ENCODE peak calls at places on chromosome 9, in seven cellular contexts. Q is ascending aorta, R is heart left ventricle, P is SK-N-SH, B is GM23248, S is stomach, K is HCT116. O is an unnamed sample.

GRCh38 chr9:134784612-134785305 is 95.9 kb upstream of the FCN2 start:
- DNase-seq in P (no peak), K (no peak), Q (no peak), R (no peak), B (no peak), S (no peak), O (no peak)

GRCh38 chr9:111483419-111483861 is 743 bp downstream of the ECPAS start:
- DNase-seq in R (peak), Q (peak), S (no peak), B (peak), P (peak), K (no peak), O (no peak)

GRCh38 chr9:12794024-12794799 is 19.4 kb downstream of the LURAP1L start:
- DNase-seq in K (no peak), S (no peak), Q (no peak), B (peak), P (no peak), R (no peak), O (peak)

GRCh38 chr9:134689320-134690181 is 47.9 kb downstream of the COL5A1 start:
- DNase-seq in R (peak), K (peak), S (peak), B (peak), P (peak), Q (peak), O (peak)

GRCh38 chr9:77588319-77588937 is 59.7 kb downstream of the GNA14 start:
- DNase-seq in B (peak), R (no peak), P (no peak), Q (no peak), S (no peak), K (no peak), O (peak)

GRCh38 chr9:114666841-114667240 is 9.2 kb upstream of the TEX53 start:
- DNase-seq in K (no peak), Q (no peak), B (no peak), R (no peak), P (no peak), S (no peak), O (no peak)

GRCh38 chr9:134633362-134634142 is 8.1 kb upstream of the COL5A1 start:
- DNase-seq in R (no peak), P (no peak), S (no peak), B (no peak), Q (peak), K (no peak), O (no peak)

GRCh38 chr9:35446012-35446411 is 43.9 kb upstream of the RUSC2 start:
- DNase-seq in Q (no peak), S (no peak), R (no peak), B (no peak), P (no peak), K (no peak), O (no peak)

GRCh38 chr9:109286571-109286977 is 34.3 kb downstream of the EPB41L4B start:
- DNase-seq in P (no peak), Q (no peak), S (no peak), R (no peak), K (no peak), B (peak), O (no peak)

GRCh38 chr9:115015018-115015635 is 84.7 kb upstream of the TNFSF8 start:
- DNase-seq in R (no peak), S (peak), K (peak), B (peak), Q (no peak), P (peak), O (no peak)

GRCh38 chr9:82421498-82421897 is 432.9 kb downstream of the SPATA31D1 start:
- DNase-seq in B (no peak), Q (no peak), R (no peak), S (no peak), P (no peak), K (no peak), O (no peak)

GRCh38 chr9:93665566-93666278 is 89.3 kb downstream of the PHF2 start:
- DNase-seq in P (no peak), B (no peak), S (no peak), R (peak), Q (peak), K (no peak), O (no peak)

GRCh38 chr9:87077986-87078385 is 130.7 kb upstream of the GAS1 start:
- DNase-seq in Q (no peak), R (no peak), K (no peak), P (no peak), S (no peak), B (no peak), O (no peak)

GRCh38 chr9:61665330-61665751 is 475.5 kb downstream of the SPATA31A7 start:
- DNase-seq in K (no peak), Q (peak), R (peak), B (no peak), P (no peak), S (peak), O (no peak)

GRCh38 chr9:120445974-120446373 is 134.0 kb downstream of the CDK5RAP2 start:
- DNase-seq in B (no peak), S (no peak), K (no peak), R (no peak), Q (no peak), P (no peak), O (no peak)

GRCh38 chr9:110142868-110143866 is 64.8 kb downstream of the C9orf152 start:
- DNase-seq in Q (no peak), P (peak), R (no peak), K (no peak), B (no peak), S (no peak), O (no peak)

GRCh38 chr9:81724242-81724889 is 35.0 kb upstream of the TLE1 start:
- DNase-seq in Q (no peak), R (no peak), P (no peak), S (no peak), B (no peak), K (no peak), O (no peak)

GRCh38 chr9:1759009-1759408 is 256.1 kb upstream of the SMARCA2 start:
- DNase-seq in B (no peak), R (no peak), P (no peak), Q (no peak), S (no peak), K (no peak), O (no peak)

GRCh38 chr9:1766042-1766441 is 249.1 kb upstream of the SMARCA2 start:
- DNase-seq in R (no peak), S (no peak), K (no peak), P (no peak), Q (no peak), B (no peak), O (no peak)

GRCh38 chr9:1759901-1760300 is 255.2 kb upstream of the SMARCA2 start:
- DNase-seq in Q (no peak), P (no peak), B (no peak), S (no peak), R (no peak), K (no peak), O (no peak)

GRCh38 chr9:1761807-1762206 is 253.3 kb upstream of the SMARCA2 start:
- DNase-seq in S (no peak), P (no peak), R (no peak), B (no peak), Q (no peak), K (no peak), O (no peak)
- H3K4me3 ChIP-seq in S (no peak), P (no peak), R (no peak), B (no peak), Q (no peak), K (no peak), O (no peak)

GRCh38 chr9:136514022-136514714 is 31.3 kb upstream of the SEC16A start:
- DNase-seq in Q (no peak), K (no peak), S (no peak), P (peak), R (no peak), B (peak), O (no peak)
- H3K27ac ChIP-seq in Q (no peak), K (no peak), S (no peak), P (no peak), R (no peak), B (no peak), O (no peak)

GRCh38 chr9:131679261-131680020 is 60.4 kb downstream of the RAPGEF1 start:
- DNase-seq in S (no peak), B (peak), Q (no peak), R (no peak), P (no peak), K (no peak), O (no peak)
- H3K4me3 ChIP-seq in S (no peak), B (no peak), Q (no peak), R (no peak), P (no peak), K (no peak), O (no peak)

DNA sequence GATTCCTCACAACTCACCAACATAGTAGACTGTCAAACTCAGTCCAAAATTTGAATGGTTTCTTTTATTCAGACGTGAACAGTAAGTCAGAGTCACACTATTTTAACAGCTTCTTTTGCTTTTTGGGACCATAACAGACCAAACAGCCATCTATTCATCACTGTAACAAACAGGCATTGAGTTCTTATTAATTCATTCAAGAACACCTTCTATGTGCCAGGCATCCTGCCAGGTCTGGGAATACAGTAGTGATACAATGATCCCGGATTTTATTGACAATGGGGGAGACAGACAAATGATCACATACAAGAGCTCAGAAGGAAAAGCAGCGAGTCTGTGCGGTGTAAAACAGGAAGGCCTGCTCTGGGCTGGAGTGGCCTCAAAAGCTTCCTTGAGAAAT is 153.3 kb upstream of the ERCC6L2 start:
- DNase-seq in P (no peak), S (peak), Q (no peak), B (no peak), R (no peak), K (no peak), O (no peak)
- H3K27ac ChIP-seq in P (no peak), S (no peak), Q (no peak), B (no peak), R (no peak), K (no peak), O (no peak)

GRCh38 chr9:116368680-116369079 is 215.1 kb downstream of the PAPPA start:
- DNase-seq in P (no peak), R (no peak), S (no peak), Q (no peak), K (no peak), B (no peak), O (no peak)

GRCh38 chr9:116360974-116361373 is 207.4 kb downstream of the PAPPA start:
- DNase-seq in S (no peak), P (no peak), K (no peak), R (no peak), B (no peak), Q (no peak), O (no peak)

GRCh38 chr9:116362493-116362892 is 208.9 kb downstream of the PAPPA start:
- DNase-seq in Q (no peak), B (no peak), K (no peak), R (no peak), P (no peak), S (no peak), O (no peak)

GRCh38 chr9:116361558-116361957 is 208.0 kb downstream of the PAPPA start:
- DNase-seq in S (no peak), B (no peak), Q (no peak), P (no peak), R (no peak), K (no peak), O (no peak)

DNA sequence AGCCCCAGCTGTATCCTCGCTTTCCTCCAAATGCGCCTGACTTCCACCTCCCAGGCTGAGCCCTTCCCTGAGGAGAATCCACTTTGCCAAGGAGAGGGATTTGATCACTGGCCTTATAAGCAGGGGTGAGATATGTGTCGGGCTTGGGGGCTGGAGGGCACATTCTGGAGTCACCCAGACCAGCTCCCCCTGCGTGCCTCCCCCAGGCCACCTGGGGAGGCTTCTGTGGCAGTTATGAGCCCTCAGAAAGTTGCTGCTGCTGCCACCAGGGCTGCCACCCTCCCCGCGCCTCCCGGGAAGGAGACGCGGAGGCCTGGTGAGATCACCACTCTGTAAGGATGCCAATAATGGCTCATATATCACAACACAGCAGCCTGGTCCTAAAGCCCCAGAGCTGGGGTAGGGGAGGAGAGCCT is 211.5 kb downstream of the PAPPA start:
- DNase-seq in B (peak), Q (peak), S (peak), P (peak), K (no peak), R (peak), O (peak)
- H3K4me3 ChIP-seq in B (no peak), Q (no peak), S (no peak), P (no peak), K (no peak), R (peak), O (no peak)

GRCh38 chr9:5633243-5633642 is 4.3 kb downstream of the RIC1 start:
- DNase-seq in B (peak), K (no peak), Q (no peak), P (no peak), R (no peak), S (no peak), O (no peak)
- H3K27ac ChIP-seq in B (no peak), K (peak), Q (no peak), P (no peak), R (no peak), S (no peak), O (no peak)

GRCh38 chr9:100099722-100100042 is 639 bp downstream of the INVS start:
- DNase-seq in R (peak), P (peak), K (peak), S (no peak), Q (no peak), B (no peak), O (no peak)

GRCh38 chr9:100098241-100098886 is 436 bp downstream of the ERP44 start:
- DNase-seq in Q (peak), P (peak), S (peak), B (peak), K (peak), R (peak), O (peak)

GRCh38 chr9:100100268-100100667 is 1.2 kb downstream of the INVS start:
- DNase-seq in Q (no peak), B (no peak), K (no peak), S (no peak), P (no peak), R (no peak), O (no peak)

GRCh38 chr9:100098887-100099721 is at the start of the genes ERP44 and INVS:
- DNase-seq in K (peak), R (peak), B (peak), S (peak), Q (peak), P (peak), O (peak)

DNA sequence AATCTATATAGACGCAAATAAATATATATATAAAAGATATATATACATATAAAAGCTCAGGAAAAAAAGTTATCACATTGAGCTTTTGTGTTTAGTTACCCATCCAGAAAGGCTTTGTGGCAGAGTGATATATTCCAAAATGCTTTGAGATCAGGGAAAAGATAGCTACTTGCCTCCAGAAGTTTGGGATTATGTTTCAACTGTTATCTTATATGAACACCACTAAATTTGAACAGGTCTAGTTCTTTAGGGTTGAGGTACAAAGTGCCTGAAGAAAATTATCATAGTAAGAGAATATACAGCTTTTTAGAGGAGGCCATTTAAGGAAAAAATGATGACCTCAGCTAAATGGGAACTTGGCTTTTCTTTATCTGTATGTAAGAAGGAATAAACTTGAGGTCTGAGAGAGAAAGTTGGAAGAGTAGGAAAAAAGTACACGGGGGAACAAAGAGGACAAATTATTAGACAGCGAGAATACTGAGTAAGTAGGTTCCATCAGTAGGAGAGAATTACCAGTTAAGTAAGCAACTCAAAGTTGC is 2.4 kb downstream of the ERP44 start:
- DNase-seq in Q (no peak), R (no peak), K (no peak), P (no peak), S (no peak), B (no peak), O (no peak)
- H3K4me3 ChIP-seq in Q (no peak), R (no peak), K (no peak), P (no peak), S (peak), B (no peak), O (no peak)

GRCh38 chr9:123695391-123695790 is 234.5 kb downstream of the DENND1A start:
- DNase-seq in S (no peak), R (no peak), B (peak), Q (no peak), K (no peak), P (no peak), O (no peak)
- H3K27ac ChIP-seq in S (no peak), R (no peak), B (no peak), Q (no peak), K (no peak), P (no peak), O (no peak)

O was measured in AG04450.